ENCODE peak calls at places on chromosomes 2 and 18, in four cellular contexts. T, U, Z and E are unnamed samples.

GRCh38 chr18:75926811-75927210 is 499.3 kb upstream of the SMIM21 start:
- DNase-seq in T (no peak), U (no peak), Z (no peak), E (no peak)

GRCh38 chr2:65277791-65278449 is 50.3 kb downstream of the ACTR2 start:
- DNase-seq in T (no peak), U (no peak), Z (no peak), E (no peak)

GRCh38 chr18:51610481-51610880 is 413.0 kb upstream of the MEX3C start:
- DNase-seq in T (no peak), U (no peak), Z (no peak), E (no peak)

GRCh38 chr2:65396348-65397026 is 35.9 kb downstream of the SPRED2 start:
- DNase-seq in T (no peak), U (peak; percentile 90), Z (no peak), E (no peak)

GRCh38 chr2:49028101-49028500 is 126.2 kb downstream of the FSHR start:
- DNase-seq in T (no peak), U (no peak), Z (no peak), E (peak; percentile 47)

GRCh38 chr18:5900249-5900648 is 4.9 kb upstream of the TMEM200C start:
- DNase-seq in T (no peak), U (peak; percentile 20), Z (no peak), E (no peak)

GRCh38 chr2:60337142-60337497 is 216.3 kb downstream of the BCL11A start:
- DNase-seq in T (peak; percentile 8), U (no peak), Z (no peak), E (no peak)

GRCh38 chr2:174012347-174013309 is 47.5 kb upstream of the SP3 start:
- DNase-seq in T (peak; percentile 18), U (no peak), Z (no peak), E (no peak)

GRCh38 chr18:7516505-7517117 is 50.5 kb upstream of the PTPRM start:
- DNase-seq in T (no peak), U (no peak), Z (no peak), E (no peak)

GRCh38 chr2:120735750-120736170 is at the start of gene GLI2:
- DNase-seq in T (peak; percentile 55), U (peak; percentile 15), Z (peak; percentile 50), E (no peak)

GRCh38 chr2:54599914-54600313 is 123.5 kb upstream of the EML6 start:
- DNase-seq in T (peak; percentile 82), U (no peak), Z (no peak), E (no peak)

GRCh38 chr2:152453129-152453642 is 118.2 kb downstream of the FMNL2 start:
- DNase-seq in T (no peak), U (peak; percentile 54), Z (peak; percentile 58), E (no peak)

GRCh38 chr2:22175002-22175401 is 1051.2 kb downstream of the TDRD15 start:
- DNase-seq in T (no peak), U (no peak), Z (no peak), E (no peak)

GRCh38 chr2:232960862-232961261 is 52.2 kb downstream of the NGEF start:
- DNase-seq in T (no peak), U (no peak), Z (no peak), E (no peak)

GRCh38 chr2:45004569-45005181 is 4.6 kb downstream of the SIX2 start:
- DNase-seq in T (no peak), U (no peak), Z (no peak), E (no peak)

GRCh38 chr2:42195559-42195958 is 26.4 kb downstream of the EML4 start:
- DNase-seq in T (no peak), U (peak; percentile 88), Z (no peak), E (no peak)

GRCh38 chr18:8706981-8707940 is 1.9 kb downstream of the MTCL1 start:
- DNase-seq in T (no peak), U (no peak), Z (no peak), E (no peak)

GRCh38 chr18:49859006-49859359 is 45.6 kb upstream of the ACAA2 start:
- DNase-seq in T (no peak), U (no peak), Z (no peak), E (no peak)

GRCh38 chr18:60020107-60020925 is 120.5 kb downstream of the PMAIP1 start:
- DNase-seq in T (no peak), U (no peak), Z (no peak), E (no peak)

GRCh38 chr18:9876867-9877654 is 8.7 kb upstream of the TXNDC2 start:
- DNase-seq in T (peak; percentile 92), U (peak; percentile 30), Z (no peak), E (no peak)

GRCh38 chr2:160783481-160783880 is 289.9 kb upstream of the RBMS1 start:
- DNase-seq in T (no peak), U (no peak), Z (no peak), E (no peak)

GRCh38 chr2:207255565-207255964 is 89.8 kb upstream of the KLF7 start:
- DNase-seq in T (peak; percentile 14), U (no peak), Z (no peak), E (no peak)

DNA sequence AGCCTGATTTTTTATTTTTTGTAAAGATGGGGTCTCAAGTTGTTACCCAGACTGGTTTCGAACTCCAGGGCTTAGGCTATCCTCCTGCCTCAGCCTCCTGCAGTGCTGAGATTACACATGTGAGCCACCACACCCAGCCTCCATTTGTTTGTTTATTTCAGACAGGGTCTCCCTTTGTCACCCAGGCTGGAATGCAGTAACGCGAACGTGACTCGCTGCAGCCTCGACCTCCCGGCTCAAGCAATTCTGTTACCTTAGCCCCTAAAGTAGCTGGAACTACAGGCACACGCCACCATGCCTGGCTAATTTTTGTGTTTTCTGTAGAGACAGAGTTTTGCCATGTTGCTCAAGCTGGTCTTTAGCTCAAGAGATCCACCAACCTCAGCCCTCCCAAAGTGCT is 27.2 kb downstream of the UBXN4 start:
- DNase-seq in T (no peak), U (no peak), Z (no peak), E (no peak)
- TF ChIP-seq CREB1 in T (no peak), U (no peak), Z (no peak), E (no peak)

GRCh38 chr18:74336656-74337055 is 21.0 kb downstream of the C18orf63 start:
- DNase-seq in T (no peak), U (no peak), Z (no peak), E (no peak)

GRCh38 chr18:74333091-74333490 is 17.5 kb downstream of the C18orf63 start:
- DNase-seq in T (no peak), U (no peak), Z (no peak), E (no peak)

GRCh38 chr18:74331404-74331803 is 15.8 kb downstream of the C18orf63 start:
- DNase-seq in T (peak; percentile 6), U (peak; percentile 43), Z (no peak), E (no peak)

GRCh38 chr18:74337155-74337911 is 21.7 kb downstream of the C18orf63 start:
- DNase-seq in T (peak; percentile 4), U (no peak), Z (no peak), E (no peak)

GRCh38 chr18:74334242-74334893 is 18.7 kb downstream of the C18orf63 start:
- DNase-seq in T (no peak), U (no peak), Z (no peak), E (no peak)
- TF ChIP-seq TAF1 in T (no peak), U (no peak), Z (no peak), E (no peak)

GRCh38 chr2:1830936-1831616 is 86.8 kb upstream of the PXDN start:
- DNase-seq in T (no peak), U (no peak), Z (no peak), E (no peak)
- TF ChIP-seq CHD2 in T (no peak), U (no peak), Z (no peak), E (no peak)

GRCh38 chr2:3519255-3520190 is at the start of gene ADI1:
- DNase-seq in T (peak; percentile 83), U (peak; percentile 83), Z (peak; percentile 43), E (peak; percentile 16)
- TF ChIP-seq CREB1 in T (peak; percentile 55), U (no peak), Z (peak; percentile 53), E (peak; percentile 8)

GRCh38 chr2:201858781-201859180 is 52.4 kb downstream of the CDK15 start:
- DNase-seq in T (no peak), U (no peak), Z (peak; percentile 17), E (no peak)
- TF ChIP-seq TAF1 in T (no peak), U (no peak), Z (peak; percentile 36), E (no peak)